ENCODE peak calls at places on chromosome 1, in nine cellular contexts. A, M, Y, Q, O, D, J, S and I are unnamed samples.

GRCh38 chr1:78254517-78254916 is 208.8 kb downstream of the GIPC2 start:
- DNase-seq in A (no peak), M (no peak), Y (no peak), Q (no peak), O (peak; percentile 79), D (no peak), J (no peak), S (no peak), I (no peak)

GRCh38 chr1:156412653-156413309 is 43.8 kb downstream of the RHBG start:
- DNase-seq in A (no peak), M (no peak), Y (no peak), Q (no peak), O (no peak), D (no peak), J (no peak), S (no peak), I (no peak)

GRCh38 chr1:221837886-221838285 is 96.0 kb upstream of the DUSP10 start:
- DNase-seq in A (no peak), M (no peak), Y (no peak), Q (no peak), O (no peak), D (no peak), J (no peak), S (no peak), I (no peak)

GRCh38 chr1:19028110-19028509 is 71.6 kb upstream of the IFFO2 start:
- DNase-seq in A (no peak), M (peak; percentile 68), Y (no peak), Q (peak; percentile 19), O (no peak), D (peak; percentile 48), J (no peak), S (no peak), I (no peak)

GRCh38 chr1:227131193-227131592 is 187.1 kb downstream of the CDC42BPA start:
- DNase-seq in A (no peak), M (no peak), Y (no peak), Q (no peak), O (peak; percentile 5), D (peak; percentile 30), J (peak; percentile 15), S (no peak), I (peak; percentile 12)

GRCh38 chr1:21305155-21305899 is 15.1 kb upstream of the ECE1 start:
- DNase-seq in A (no peak), M (no peak), Y (no peak), Q (no peak), O (no peak), D (no peak), J (no peak), S (no peak), I (no peak)

GRCh38 chr1:119943216-119943615 is 46.9 kb upstream of the ADAM30 start:
- DNase-seq in A (no peak), M (no peak), Y (no peak), Q (no peak), O (no peak), D (no peak), J (no peak), S (no peak), I (no peak)

GRCh38 chr1:117368116-117369108 is 1.2 kb downstream of the MAN1A2 start:
- DNase-seq in A (no peak), M (peak; percentile 17), Y (no peak), Q (no peak), O (no peak), D (peak; percentile 43), J (peak; percentile 33), S (no peak), I (no peak)

GRCh38 chr1:44810101-44810761 is 1.9 kb downstream of the BTBD19 start:
- DNase-seq in A (no peak), M (no peak), Y (peak; percentile 80), Q (no peak), O (no peak), D (no peak), J (no peak), S (no peak), I (no peak)

GRCh38 chr1:111441573-111442192 is 7.4 kb downstream of the WDR77 start:
- DNase-seq in A (peak; percentile 40), M (no peak), Y (no peak), Q (no peak), O (no peak), D (peak; percentile 76), J (peak; percentile 21), S (peak; percentile 32), I (no peak)

GRCh38 chr1:153494976-153495535 is 34.6 kb upstream of the S100A7 start:
- DNase-seq in A (peak; percentile 78), M (peak; percentile 74), Y (peak; percentile 89), Q (peak; percentile 92), O (no peak), D (peak; percentile 96), J (peak; percentile 68), S (peak; percentile 97), I (peak; percentile 36)

GRCh38 chr1:112530832-112531231 is 22.1 kb downstream of the WNT2B start:
- DNase-seq in A (no peak), M (no peak), Y (no peak), Q (no peak), O (no peak), D (no peak), J (no peak), S (no peak), I (no peak)

GRCh38 chr1:221416723-221417122 is 325.2 kb downstream of the DUSP10 start:
- DNase-seq in A (no peak), M (no peak), Y (no peak), Q (no peak), O (no peak), D (no peak), J (no peak), S (no peak), I (no peak)

GRCh38 chr1:79117376-79117775 is 110.8 kb upstream of the ADGRL4 start:
- DNase-seq in A (no peak), M (no peak), Y (no peak), Q (no peak), O (no peak), D (no peak), J (no peak), S (no peak), I (no peak)

GRCh38 chr1:228544921-228545591 is 57.9 kb downstream of the RNF187 start:
- DNase-seq in A (no peak), M (no peak), Y (no peak), Q (no peak), O (no peak), D (no peak), J (no peak), S (no peak), I (no peak)

GRCh38 chr1:164660415-164661174 is 101.6 kb downstream of the PBX1 start:
- DNase-seq in A (no peak), M (no peak), Y (no peak), Q (no peak), O (peak; percentile 3), D (no peak), J (no peak), S (no peak), I (no peak)

GRCh38 chr1:94769551-94769950 is 50.6 kb upstream of the SLC44A3 start:
- DNase-seq in A (no peak), M (no peak), Y (no peak), Q (no peak), O (no peak), D (no peak), J (no peak), S (no peak), I (no peak)

GRCh38 chr1:91712981-91713841 is 172.7 kb downstream of the TGFBR3 start:
- DNase-seq in A (no peak), M (no peak), Y (peak; percentile 77), Q (no peak), O (peak; percentile 60), D (peak; percentile 79), J (peak; percentile 53), S (no peak), I (no peak)

GRCh38 chr1:21337931-21338567 is 47.8 kb upstream of the ECE1 start:
- DNase-seq in A (no peak), M (no peak), Y (peak; percentile 95), Q (no peak), O (no peak), D (no peak), J (no peak), S (no peak), I (peak; percentile 59)

GRCh38 chr1:179251675-179252074 is 22.2 kb upstream of the ABL2 start:
- DNase-seq in A (no peak), M (peak; percentile 6), Y (no peak), Q (no peak), O (no peak), D (peak; percentile 49), J (no peak), S (no peak), I (peak; percentile 41)